ENCODE peak calls at places on chromosomes 11 and 22, in ten cellular contexts. F is body of pancreas, M is lung, W is GM23338, V is heart right ventricle, I is AG04450, Y is RWPE1, B is osteoblast, R is HFFc6, A is psoas muscle. T is an unnamed sample.

GRCh38 chr11:128039140-128040021 is 548.0 kb downstream of the ETS1 start:
- DNase-seq in W (no peak), F (peak), M (peak), I (no peak), B (peak), R (peak), A (peak), V (peak), Y (peak), T (peak)

GRCh38 chr11:6911946-6912345 is 8.9 kb upstream of the OR2D3 start:
- DNase-seq in I (no peak), F (peak), M (no peak), B (peak), R (peak), W (no peak), A (no peak), Y (no peak), V (no peak), T (no peak)

GRCh38 chr11:46618789-46619188 is 1.4 kb downstream of the ATG13 start:
- DNase-seq in B (no peak), F (no peak), I (no peak), V (no peak), M (no peak), Y (no peak), A (no peak), R (no peak), W (no peak), T (no peak)

GRCh38 chr11:23866641-23867040 is 630.2 kb upstream of the LUZP2 start:
- DNase-seq in F (no peak), R (peak), W (no peak), M (no peak), Y (peak), V (no peak), I (no peak), B (no peak), A (no peak), T (no peak)

GRCh38 chr11:36055356-36055755 is 111.5 kb downstream of the LDLRAD3 start:
- DNase-seq in I (no peak), Y (no peak), M (no peak), W (no peak), B (no peak), V (no peak), R (no peak), A (no peak), F (no peak), T (no peak)

GRCh38 chr11:30960387-30960992 is 374.3 kb upstream of the MPPED2 start:
- DNase-seq in R (peak), M (no peak), A (no peak), F (no peak), W (peak), Y (peak), V (no peak), B (no peak), I (no peak), T (no peak)

GRCh38 chr22:29912605-29913398 is 29.8 kb downstream of the MTMR3 start:
- DNase-seq in V (peak), W (no peak), I (peak), A (no peak), R (peak), M (no peak), F (no peak), Y (no peak), B (peak), T (no peak)

GRCh38 chr11:26976389-26976788 is 17.5 kb upstream of the FIBIN start:
- DNase-seq in W (no peak), Y (no peak), F (no peak), V (no peak), R (peak), B (no peak), A (no peak), I (peak), M (no peak), T (no peak)

GRCh38 chr11:111978028-111978771 is 41.1 kb downstream of the DIXDC1 start:
- DNase-seq in M (no peak), W (peak), B (peak), I (peak), F (peak), V (peak), Y (peak), R (peak), A (peak), T (no peak)

GRCh38 chr22:44693145-44693544 is 8.9 kb upstream of the PRR5 start:
- DNase-seq in M (no peak), B (no peak), F (no peak), W (no peak), A (no peak), R (no peak), I (no peak), V (no peak), Y (no peak), T (no peak)

GRCh38 chr11:76158394-76159302 is 47.7 kb downstream of the WNT11 start:
- DNase-seq in B (peak), I (no peak), V (no peak), F (no peak), R (no peak), Y (no peak), M (no peak), W (no peak), A (no peak), T (no peak)

GRCh38 chr11:45646275-45646970 is 19.0 kb downstream of the CHST1 start:
- DNase-seq in F (no peak), Y (peak), I (no peak), V (no peak), A (no peak), B (peak), R (peak), W (peak), M (no peak), T (no peak)

GRCh38 chr22:37623075-37624016 is 14.7 kb downstream of the GGA1 start:
- DNase-seq in I (no peak), B (peak), F (peak), W (peak), M (peak), V (peak), R (peak), Y (peak), A (peak), T (peak)

GRCh38 chr11:46711288-46711687 is 7.7 kb upstream of the F2 start:
- DNase-seq in M (no peak), A (no peak), B (peak), I (no peak), R (no peak), W (no peak), F (no peak), Y (no peak), V (no peak), T (no peak)

GRCh38 chr11:129846508-129847335 is 31.1 kb downstream of the TMEM45B start:
- DNase-seq in V (no peak), B (peak), R (peak), W (no peak), F (no peak), A (no peak), I (peak), Y (peak), M (no peak), T (no peak)

GRCh38 chr11:104333977-104334376 is 170.0 kb upstream of the PDGFD start:
- DNase-seq in I (no peak), F (no peak), R (no peak), M (no peak), W (peak), A (no peak), Y (no peak), B (no peak), V (no peak), T (no peak)

GRCh38 chr11:44623321-44623715 is 57.9 kb downstream of the CD82 start:
- DNase-seq in V (peak), W (no peak), Y (no peak), B (no peak), M (peak), R (no peak), A (no peak), I (no peak), F (no peak), T (peak)

GRCh38 chr11:10688401-10688800 is 5.2 kb downstream of the IRAG1 start:
- DNase-seq in B (no peak), I (no peak), R (no peak), M (no peak), A (no peak), F (no peak), Y (peak), V (no peak), W (peak), T (no peak)

GRCh38 chr11:78898376-78898775 is 323.7 kb upstream of the NARS2 start:
- DNase-seq in R (no peak), W (no peak), V (no peak), B (no peak), Y (no peak), I (no peak), A (no peak), F (no peak), M (no peak), T (no peak)

GRCh38 chr11:12842933-12843636 is 166.0 kb upstream of the RASSF10 start:
- DNase-seq in Y (peak), M (no peak), W (no peak), A (no peak), B (no peak), R (no peak), I (no peak), F (no peak), V (no peak), T (no peak)

GRCh38 chr22:29520851-29521250 is 32.7 kb downstream of the THOC5 start:
- DNase-seq in Y (no peak), I (peak), F (no peak), B (peak), M (no peak), V (no peak), W (no peak), R (peak), A (no peak), T (no peak)

GRCh38 chr11:65492637-65493366 is 6.0 kb upstream of the MALAT1 start:
- DNase-seq in V (peak), B (peak), I (no peak), F (peak), Y (no peak), M (peak), R (peak), A (peak), W (peak), T (peak)

GRCh38 chr11:96109265-96110030 is 185.5 kb upstream of the MTMR2 start:
- DNase-seq in I (no peak), W (no peak), A (no peak), B (no peak), M (no peak), R (no peak), V (no peak), F (no peak), Y (no peak), T (no peak)

GRCh38 chr11:61173456-61173855 is 12.2 kb upstream of the VPS37C start:
- DNase-seq in M (no peak), R (peak), A (no peak), F (peak), V (no peak), B (peak), W (no peak), Y (no peak), I (no peak), T (no peak)
- TF ChIP-seq CTCF in M (no peak), R (peak), A (peak), F (no peak), V (peak), B (peak), W (no peak), Y (no peak), I (peak), T (no peak)

DNA sequence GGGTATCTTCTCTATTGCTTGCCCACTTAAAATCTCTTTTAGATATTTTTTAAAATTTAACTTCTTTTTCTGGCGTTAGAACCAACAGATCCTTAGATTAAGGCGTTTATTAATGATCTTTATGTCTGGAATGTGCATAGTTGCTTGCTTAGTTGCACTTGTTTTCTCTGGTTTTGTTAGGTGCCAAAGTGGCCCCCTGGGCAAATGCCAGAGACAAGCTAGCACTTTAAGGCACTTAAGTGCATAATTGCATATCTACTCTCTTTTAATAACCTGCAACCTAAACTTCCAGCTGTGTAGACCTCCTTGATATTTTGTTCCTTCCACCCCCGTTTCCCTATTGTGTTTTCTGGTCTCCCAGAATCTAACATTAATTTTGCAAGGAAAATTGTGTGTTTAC is 3.3 kb downstream of the RBM4 start:
- DNase-seq in R (no peak), Y (no peak), M (peak), I (no peak), W (no peak), V (no peak), B (no peak), A (no peak), F (no peak), T (no peak)
- TF ChIP-seq CTCF in R (no peak), Y (no peak), M (no peak), I (no peak), W (no peak), V (no peak), B (no peak), A (no peak), F (no peak), T (no peak)

GRCh38 chr11:59180907-59181306 is 9.0 kb downstream of the DTX4 start:
- DNase-seq in V (no peak), F (no peak), R (no peak), I (no peak), A (no peak), Y (no peak), W (no peak), M (no peak), B (peak), T (no peak)
- TF ChIP-seq CTCF in V (no peak), F (no peak), R (no peak), I (no peak), A (no peak), Y (no peak), W (no peak), M (no peak), B (no peak), T (no peak)

DNA sequence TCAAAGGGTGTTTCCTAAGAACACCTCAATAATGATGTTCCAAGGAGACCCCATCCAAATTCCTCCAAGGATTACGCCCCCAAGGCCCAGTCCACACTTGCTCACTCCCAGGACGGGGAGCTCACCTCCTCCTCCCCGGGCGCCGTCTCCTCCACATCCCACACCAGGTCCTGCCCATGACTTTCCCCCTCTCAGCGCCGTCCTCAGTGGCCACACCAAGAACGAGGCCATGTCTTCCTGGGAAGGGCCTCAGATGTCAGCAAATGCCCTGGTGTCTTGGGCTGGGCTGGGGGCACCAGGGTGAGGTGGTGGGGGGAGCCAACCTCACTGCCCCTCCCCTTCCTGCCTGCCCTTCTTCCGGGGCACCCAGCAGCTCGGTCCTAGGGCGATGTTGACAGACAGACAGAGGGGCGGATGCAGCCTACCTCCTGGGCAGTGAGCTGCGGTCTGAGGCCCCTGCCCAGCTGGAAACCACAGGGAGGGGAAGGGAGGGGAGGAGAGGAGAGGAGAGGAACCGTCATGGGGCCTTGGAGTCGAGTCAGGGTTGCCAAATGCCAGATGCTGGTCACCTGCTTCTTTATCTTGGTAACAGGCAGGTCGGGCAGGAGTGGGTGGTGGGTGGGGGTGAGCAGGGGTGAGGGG is at the start of the genes C11orf21 and TSPAN32:
- DNase-seq in W (no peak), Y (no peak), F (peak), M (peak), R (no peak), I (no peak), B (peak), A (no peak), V (peak), T (peak)
- TF ChIP-seq CTCF in W (no peak), Y (no peak), F (no peak), M (no peak), R (no peak), I (no peak), B (no peak), A (no peak), V (no peak), T (no peak)

GRCh38 chr11:69888671-69889076 is 69.5 kb upstream of the FGF3 start:
- DNase-seq in W (peak), V (peak), A (peak), M (peak), Y (peak), F (peak), R (peak), I (no peak), B (peak), T (peak)
- TF ChIP-seq CTCF in W (peak), V (peak), A (peak), M (peak), Y (peak), F (peak), R (peak), I (peak), B (peak), T (peak)

GRCh38 chr11:93704237-93704636 is 37.1 kb downstream of the TAF1D start:
- DNase-seq in A (no peak), V (no peak), W (peak), I (no peak), Y (no peak), F (no peak), R (no peak), B (no peak), M (no peak), T (no peak)
- TF ChIP-seq CTCF in A (no peak), V (no peak), W (peak), I (peak), Y (no peak), F (no peak), R (peak), B (no peak), M (no peak), T (no peak)